ENCODE peak calls at places on chromosomes 6 and 20, in ten cellular contexts. R is AG04450, X is endodermal cell, H is psoas muscle, T is transverse colon, K is fibroblast of villous mesenchyme, I is epithelial cell of proximal tubule, J is Peyer's patch, C is AG10803, M is ovary. W is an unnamed sample.

GRCh38 chr6:70246118-70246517 is 56.8 kb downstream of the COL9A1 start:
- DNase-seq in X (no peak), M (no peak), H (no peak), J (no peak), I (no peak), T (no peak), C (no peak), R (no peak), K (no peak), W (no peak)

GRCh38 chr6:14108571-14109410 is 8.8 kb upstream of the CD83 start:
- DNase-seq in T (peak), I (no peak), X (no peak), H (peak), C (no peak), J (no peak), R (no peak), M (no peak), K (no peak), W (no peak)

GRCh38 chr6:128065072-128065471 is 164.2 kb upstream of the THEMIS start:
- DNase-seq in I (no peak), K (no peak), T (no peak), J (no peak), X (no peak), C (no peak), H (no peak), R (no peak), M (no peak), W (no peak)

GRCh38 chr6:163260911-163261310 is 153.6 kb upstream of the QKI start:
- DNase-seq in J (no peak), K (no peak), I (no peak), C (no peak), T (no peak), R (no peak), X (peak), H (no peak), M (no peak), W (no peak)

GRCh38 chr6:169229611-169230321 is 23.9 kb downstream of the THBS2 start:
- DNase-seq in X (no peak), C (peak), K (no peak), J (no peak), R (no peak), T (no peak), I (no peak), H (no peak), M (peak), W (peak)

GRCh38 chr6:15410126-15410391 is 164.2 kb downstream of the JARID2 start:
- DNase-seq in J (no peak), R (no peak), T (no peak), M (no peak), I (no peak), C (no peak), H (no peak), X (no peak), K (no peak), W (no peak)

GRCh38 chr20:56442381-56443365 is 25.8 kb upstream of the RTF2 start:
- DNase-seq in X (peak), M (no peak), J (no peak), C (peak), K (no peak), H (no peak), R (no peak), I (no peak), T (no peak), W (no peak)

GRCh38 chr20:408843-409696 is 971 bp downstream of the RBCK1 start:
- DNase-seq in I (no peak), M (no peak), R (no peak), H (no peak), X (peak), J (no peak), K (no peak), T (no peak), C (no peak), W (no peak)

DNA sequence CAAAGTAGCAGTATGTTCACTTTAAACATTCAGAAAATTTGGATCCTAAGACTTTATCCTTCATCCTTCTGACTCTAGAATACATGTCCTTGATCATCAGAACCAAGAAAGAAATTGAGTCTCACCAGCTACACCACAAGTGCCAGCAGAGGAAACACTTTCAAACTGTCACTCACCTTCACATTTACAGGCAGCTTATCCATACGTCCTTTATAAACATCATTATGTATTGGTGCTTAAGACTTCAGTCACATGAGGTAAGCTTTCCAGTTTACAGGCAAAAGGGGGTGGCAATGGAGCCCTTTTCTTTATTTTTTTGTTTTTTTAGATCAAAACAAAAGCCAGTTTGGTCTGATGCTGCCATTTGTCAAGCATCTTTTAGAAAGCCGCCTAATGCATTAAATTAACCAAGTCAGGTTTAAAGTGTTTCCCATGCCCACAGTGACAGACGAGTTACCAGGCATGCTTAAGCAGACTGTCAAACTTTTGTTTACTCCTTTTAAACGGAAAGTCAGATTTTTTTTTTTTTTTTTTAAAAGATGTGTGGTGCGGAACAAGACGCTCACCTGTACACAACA is 984 bp upstream of the BRPF3 start:
- DNase-seq in J (no peak), I (no peak), T (no peak), M (no peak), R (no peak), X (no peak), K (no peak), C (no peak), H (no peak), W (no peak)
- H3K4me3 ChIP-seq in J (peak), I (peak), T (peak), M (peak), R (peak), X (peak), K (peak), C (peak), H (peak), W (peak)

GRCh38 chr20:63627129-63627699 is 313 bp upstream of the GMEB2 start:
- DNase-seq in C (peak), X (peak), H (peak), T (peak), I (no peak), R (peak), K (peak), M (peak), J (peak), W (peak)
- H3K4me3 ChIP-seq in C (peak), X (peak), H (peak), T (peak), I (peak), R (peak), K (peak), M (peak), J (peak), W (peak)

DNA sequence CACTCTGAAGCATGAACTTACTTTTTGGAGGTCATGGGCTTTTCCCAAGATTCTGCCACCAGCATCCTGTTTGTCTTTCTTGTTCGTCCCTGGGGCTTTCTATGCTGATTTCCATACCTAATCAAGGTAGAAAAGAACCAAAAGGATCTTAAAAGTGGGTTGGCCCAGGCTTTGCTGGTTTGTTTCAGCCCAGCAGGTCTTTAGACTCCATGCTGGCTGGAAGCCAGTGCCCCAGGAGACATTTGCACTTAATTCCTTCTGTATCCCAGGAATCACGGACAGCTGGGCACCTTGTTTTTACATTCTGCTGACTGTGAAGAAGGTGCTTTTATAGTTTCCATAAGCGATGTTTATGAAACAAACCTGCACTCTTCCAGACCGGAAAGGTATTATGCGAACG is 195.9 kb downstream of the CDH4 start:
- DNase-seq in H (no peak), T (no peak), M (no peak), R (no peak), C (no peak), J (no peak), K (no peak), X (peak), I (no peak), W (no peak)
- H3K4me3 ChIP-seq in H (no peak), T (no peak), M (no peak), R (no peak), C (no peak), J (no peak), K (no peak), X (peak), I (no peak), W (no peak)

GRCh38 chr6:31170987-31171671 is 647 bp upstream of the POU5F1 start:
- DNase-seq in C (no peak), J (no peak), R (no peak), H (no peak), I (no peak), M (no peak), T (no peak), K (no peak), X (peak), W (no peak)
- H3K4me3 ChIP-seq in C (no peak), J (no peak), R (no peak), H (no peak), I (no peak), M (no peak), T (no peak), K (no peak), X (no peak), W (no peak)

GRCh38 chr20:45341579-45341938 is 6.7 kb downstream of the SDC4 start:
- DNase-seq in X (peak), H (no peak), J (no peak), R (no peak), C (no peak), I (no peak), M (no peak), K (no peak), T (no peak), W (no peak)
- H3K4me3 ChIP-seq in X (peak), H (peak), J (peak), R (peak), C (peak), I (peak), M (peak), K (peak), T (no peak), W (peak)

DNA sequence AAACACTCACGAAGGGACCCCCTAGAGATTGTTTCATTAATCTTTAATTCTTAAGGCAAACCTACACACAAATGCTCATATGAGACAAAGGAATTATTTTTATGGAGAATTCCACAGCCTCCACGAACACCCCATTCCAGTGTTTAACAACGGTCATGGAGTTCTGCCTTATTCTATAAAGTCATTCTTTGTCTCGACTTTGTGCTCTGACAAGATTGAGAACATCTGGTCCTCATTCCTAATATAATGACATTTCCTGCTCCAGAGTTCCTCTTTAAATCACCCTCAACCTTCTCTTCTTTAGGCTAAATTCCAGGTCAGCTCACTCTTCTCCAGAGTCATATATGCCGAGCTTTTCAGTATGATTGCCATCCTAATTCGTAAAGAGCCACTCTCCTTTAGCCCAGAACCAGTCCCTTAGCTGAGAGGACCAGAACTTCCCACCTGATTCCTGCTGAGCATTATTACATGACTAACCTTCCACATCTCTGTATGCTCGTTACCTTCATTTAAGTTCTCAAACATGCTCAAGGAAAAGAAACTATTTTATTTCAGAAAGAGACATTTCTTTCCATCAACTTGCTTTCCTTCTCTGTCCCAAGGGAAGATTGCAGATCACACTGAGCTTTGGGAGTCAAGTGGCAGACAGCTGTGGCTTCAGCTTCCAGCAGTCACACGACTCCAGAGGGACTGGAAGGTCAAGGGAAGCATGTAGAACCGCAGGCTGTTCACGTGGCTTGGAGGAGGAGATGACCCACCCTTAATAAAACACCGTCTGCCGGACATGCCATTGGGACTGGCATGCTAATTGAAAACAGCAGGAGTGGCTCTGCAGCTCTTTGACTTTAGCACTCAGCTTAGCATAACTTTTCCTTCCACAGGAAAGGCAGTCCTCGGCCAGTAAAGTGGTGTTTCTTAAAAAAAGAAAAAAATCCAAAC is 467.1 kb upstream of the HSF2 start:
- DNase-seq in R (peak), T (no peak), C (peak), M (no peak), I (no peak), X (peak), H (peak), K (peak), J (no peak), W (no peak)
- H3K4me3 ChIP-seq in R (peak), T (no peak), C (peak), M (no peak), I (no peak), X (peak), H (no peak), K (peak), J (no peak), W (no peak)

DNA sequence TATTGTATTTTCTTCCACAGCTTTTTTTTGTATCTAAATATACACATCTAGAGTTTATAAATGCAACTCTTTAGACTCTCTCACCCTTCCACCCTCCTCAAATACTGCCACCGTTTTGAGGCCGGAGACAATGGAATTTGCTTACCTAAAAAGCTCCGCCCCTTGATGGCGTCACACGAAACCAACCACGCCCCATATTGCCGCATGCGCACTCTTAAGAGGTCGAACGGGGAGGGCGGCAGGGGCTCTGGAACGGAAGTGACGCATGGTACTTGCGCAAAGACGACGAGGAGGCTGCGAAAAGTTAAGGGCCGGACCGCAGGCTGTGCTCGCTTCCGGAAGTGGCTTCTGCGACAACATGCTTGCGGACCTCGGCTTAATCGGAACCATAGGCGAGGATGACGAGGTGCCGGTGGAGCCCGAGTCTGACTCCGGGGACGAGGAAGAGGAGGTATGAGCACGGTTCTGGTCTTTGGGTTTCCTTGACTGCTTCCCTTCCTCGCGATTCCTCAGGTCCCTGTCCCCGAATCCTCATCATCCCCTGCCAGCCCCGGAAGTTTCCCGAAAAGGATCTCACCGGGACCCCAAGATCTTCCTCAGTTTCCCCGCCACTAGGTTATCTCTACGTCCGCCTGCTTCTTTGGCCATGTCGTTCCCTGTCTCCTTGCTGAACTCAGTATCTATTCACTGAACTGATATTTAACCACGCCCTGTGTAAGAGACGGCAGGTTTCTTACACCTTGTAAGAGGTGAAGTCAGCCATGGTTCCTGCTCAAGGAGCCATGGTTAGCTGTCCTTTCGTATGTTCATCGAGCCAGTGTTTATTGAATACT is at the start of gene DDX27:
- DNase-seq in T (peak), R (peak), X (peak), J (peak), I (peak), M (peak), H (peak), C (peak), K (peak), W (peak)
- H3K4me3 ChIP-seq in T (peak), R (peak), X (peak), J (peak), I (peak), M (peak), H (peak), C (peak), K (peak), W (peak)

DNA sequence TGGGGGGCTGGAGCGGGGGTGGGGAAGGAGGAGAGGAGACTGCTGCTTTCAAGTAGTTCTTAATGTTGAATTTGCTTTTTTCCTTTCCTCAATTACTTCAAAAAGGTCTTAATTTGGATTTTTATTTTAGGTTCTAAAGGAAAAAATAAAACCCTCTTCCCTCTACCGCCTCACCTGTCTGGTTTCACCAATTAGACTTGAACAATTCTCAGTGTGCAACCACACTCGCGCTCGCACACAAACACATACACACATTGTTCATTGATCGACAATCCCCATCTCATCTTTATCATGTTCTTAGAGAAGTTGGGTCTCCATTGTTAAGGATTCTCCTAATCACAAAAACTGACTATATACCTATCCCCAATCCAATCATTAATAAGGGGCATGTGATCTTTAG is 97.3 kb downstream of the HFE start:
- DNase-seq in X (peak), R (no peak), K (no peak), M (no peak), I (no peak), H (no peak), J (no peak), T (no peak), C (no peak), W (no peak)
- H3K4me3 ChIP-seq in X (peak), R (no peak), K (peak), M (peak), I (peak), H (no peak), J (peak), T (no peak), C (no peak), W (peak)